ENCODE peak calls at places on chromosome 4, in ten cellular contexts. C, X, P, F, D, E, S, M, Q and K are unnamed samples.
A peak's percentile ranks its signal among the peaks of the same experiment; 100 is the strongest.

GRCh38 chr4:186606593-186606992 is 51.2 kb upstream of the MTNR1A start:
- DNase-seq in C (peak; percentile 27), X (peak; percentile 89), P (no peak), F (no peak), D (no peak), E (no peak), S (peak; percentile 59), M (no peak), Q (no peak), K (no peak)

GRCh38 chr4:153564630-153565525 is 98.7 kb downstream of the TMEM131L start:
- DNase-seq in C (no peak), X (peak; percentile 48), P (peak; percentile 53), F (no peak), D (peak; percentile 48), E (no peak), S (peak; percentile 25), M (no peak), Q (no peak), K (no peak)

GRCh38 chr4:153530284-153530995 is 64.3 kb downstream of the TMEM131L start:
- DNase-seq in C (no peak), X (no peak), P (peak; percentile 86), F (no peak), D (no peak), E (no peak), S (no peak), M (no peak), Q (no peak), K (no peak)

GRCh38 chr4:166049036-166049435 is 176.0 kb downstream of the TLL1 start:
- DNase-seq in C (no peak), X (no peak), P (no peak), F (no peak), D (no peak), E (no peak), S (no peak), M (no peak), Q (no peak), K (no peak)

GRCh38 chr4:4919926-4920325 is 60.5 kb downstream of the MSX1 start:
- DNase-seq in C (no peak), X (no peak), P (no peak), F (no peak), D (no peak), E (no peak), S (no peak), M (peak; percentile 3), Q (no peak), K (no peak)

GRCh38 chr4:82661601-82662000 is 99.8 kb upstream of the TMEM150C start:
- DNase-seq in C (no peak), X (no peak), P (no peak), F (no peak), D (no peak), E (no peak), S (no peak), M (no peak), Q (no peak), K (no peak)

GRCh38 chr4:119041951-119042560 is 93.6 kb upstream of the MYOZ2 start:
- DNase-seq in C (peak; percentile 79), X (peak; percentile 84), P (no peak), F (no peak), D (no peak), E (peak; percentile 53), S (peak; percentile 92), M (no peak), Q (peak; percentile 7), K (peak; percentile 63)

GRCh38 chr4:114217150-114217817 is 237.8 kb upstream of the ARSJ start:
- DNase-seq in C (no peak), X (no peak), P (no peak), F (no peak), D (no peak), E (no peak), S (no peak), M (no peak), Q (no peak), K (no peak)

GRCh38 chr4:158314756-158315487 is 104.6 kb downstream of the TMEM144 start:
- DNase-seq in C (peak; percentile 97), X (peak; percentile 91), P (no peak), F (no peak), D (no peak), E (no peak), S (peak; percentile 98), M (peak; percentile 98), Q (no peak), K (no peak)

GRCh38 chr4:18593297-18594002 is 571.9 kb upstream of the LCORL start:
- DNase-seq in C (peak; percentile 78), X (peak; percentile 76), P (no peak), F (no peak), D (peak; percentile 29), E (peak; percentile 60), S (peak; percentile 88), M (peak; percentile 13), Q (peak; percentile 4), K (peak; percentile 57)

GRCh38 chr4:24651266-24651665 is 66.9 kb upstream of the DHX15 start:
- DNase-seq in C (no peak), X (no peak), P (no peak), F (no peak), D (no peak), E (no peak), S (no peak), M (no peak), Q (no peak), K (no peak)

GRCh38 chr4:10082047-10082446 is 34.6 kb downstream of the WDR1 start:
- DNase-seq in C (no peak), X (no peak), P (no peak), F (peak; percentile 60), D (no peak), E (no peak), S (no peak), M (no peak), Q (no peak), K (no peak)

DNA sequence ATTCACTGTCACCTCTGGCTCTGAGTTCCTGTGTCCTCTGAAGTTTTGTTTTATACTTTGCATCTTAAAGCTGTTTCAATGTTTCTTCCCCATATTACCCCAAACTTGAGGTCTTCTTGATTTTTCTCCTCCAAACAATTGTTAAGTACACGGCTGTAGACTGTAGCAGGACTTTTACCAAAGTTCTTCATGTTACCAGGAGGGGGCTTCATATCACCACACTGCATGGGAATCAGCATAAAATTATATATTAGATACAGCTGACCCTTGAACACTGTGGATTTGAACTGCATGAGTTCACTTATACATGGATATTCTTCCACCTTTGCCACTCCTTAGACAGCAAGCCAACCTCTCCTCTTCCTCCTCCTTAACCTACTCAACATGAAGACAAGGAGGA is 56.6 kb downstream of the SPATA18 start:
- DNase-seq in C (no peak), X (no peak), P (no peak), F (no peak), D (no peak), E (no peak), S (peak; percentile 11), M (no peak), Q (no peak), K (no peak)
- TF ChIP-seq CTCF in C (peak; percentile 2), X (no peak), P (no peak), F (no peak), D (no peak), E (no peak), S (peak; percentile 31), M (no peak), Q (no peak), K (peak; percentile 20)

GRCh38 chr4:108181704-108182103 is 13.0 kb upstream of the LEF1 start:
- DNase-seq in C (no peak), X (no peak), P (no peak), F (no peak), D (no peak), E (no peak), S (no peak), M (no peak), Q (no peak), K (no peak)
- TF ChIP-seq CTCF in C (no peak), X (peak; percentile 7), P (no peak), F (no peak), D (no peak), E (no peak), S (peak; percentile 3), M (no peak), Q (peak; percentile 26), K (no peak)

GRCh38 chr4:170138580-170139194 is 48.9 kb upstream of the AADAT start:
- DNase-seq in C (peak; percentile 72), X (peak; percentile 67), P (no peak), F (no peak), D (peak; percentile 67), E (peak; percentile 62), S (peak; percentile 88), M (peak; percentile 8), Q (peak; percentile 33), K (peak; percentile 82)
- TF ChIP-seq CTCF in C (peak; percentile 80), X (peak; percentile 85), P (peak; percentile 80), F (peak; percentile 69), D (peak; percentile 23), E (peak; percentile 68), S (peak; percentile 88), M (peak; percentile 83), Q (peak; percentile 55), K (peak; percentile 82)

GRCh38 chr4:84260495-84260894 is 238.6 kb downstream of the NKX6-1 start:
- DNase-seq in C (no peak), X (no peak), P (no peak), F (no peak), D (no peak), E (no peak), S (no peak), M (no peak), Q (no peak), K (no peak)

GRCh38 chr4:84263415-84263814 is 235.7 kb downstream of the NKX6-1 start:
- DNase-seq in C (no peak), X (no peak), P (no peak), F (no peak), D (no peak), E (no peak), S (no peak), M (no peak), Q (no peak), K (no peak)

GRCh38 chr4:84264652-84265051 is 234.4 kb downstream of the NKX6-1 start:
- DNase-seq in C (no peak), X (no peak), P (no peak), F (no peak), D (no peak), E (no peak), S (no peak), M (no peak), Q (no peak), K (no peak)

GRCh38 chr4:84254537-84254936 is 244.6 kb downstream of the NKX6-1 start:
- DNase-seq in C (no peak), X (no peak), P (no peak), F (no peak), D (no peak), E (no peak), S (no peak), M (no peak), Q (no peak), K (no peak)

DNA sequence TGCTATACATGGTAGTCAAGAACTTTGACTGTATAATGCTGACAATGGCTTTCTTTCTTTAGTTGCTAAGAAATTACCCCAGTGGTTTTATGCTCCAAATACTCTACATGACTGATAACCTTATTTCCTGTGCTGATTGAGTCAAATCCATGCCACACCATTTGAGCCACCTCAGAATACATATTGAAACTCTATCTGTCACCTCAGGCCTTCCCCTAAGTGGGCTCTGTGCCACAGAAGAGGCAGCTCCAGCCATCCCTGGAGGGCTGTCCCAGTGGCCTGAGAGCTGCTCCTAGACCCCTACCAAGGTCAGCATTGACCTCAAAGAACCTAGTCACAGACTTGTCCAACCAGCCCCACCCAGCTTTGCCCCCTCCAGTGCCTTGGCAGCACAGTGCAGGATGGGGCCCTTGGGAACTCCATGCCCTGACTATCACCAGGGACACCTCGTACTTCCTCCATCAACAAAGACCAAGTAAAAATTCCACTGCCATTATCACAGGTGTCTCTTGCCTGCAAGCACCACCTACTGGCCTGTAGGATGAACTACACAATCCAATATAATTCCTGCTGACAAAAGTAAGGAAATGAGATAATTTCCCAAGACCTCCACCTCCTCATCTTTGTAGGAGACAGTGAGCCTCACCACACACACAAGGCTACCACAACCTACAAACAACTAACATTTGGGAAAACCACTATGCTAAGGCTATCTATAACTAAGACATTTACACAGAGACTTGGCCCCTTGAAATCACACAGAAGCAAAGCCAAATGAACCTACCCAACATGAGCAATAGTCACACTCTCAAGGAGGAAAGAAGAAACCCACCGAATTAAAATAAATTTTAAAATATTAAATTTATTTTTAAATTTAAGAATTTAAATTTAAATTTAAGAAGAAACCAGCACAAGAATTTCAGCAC is 239.9 kb downstream of the NKX6-1 start:
- DNase-seq in C (peak; percentile 34), X (peak; percentile 20), P (no peak), F (no peak), D (no peak), E (no peak), S (peak; percentile 53), M (no peak), Q (no peak), K (no peak)
- TF ChIP-seq CTCF in C (peak; percentile 72), X (peak; percentile 70), P (peak; percentile 47), F (no peak), D (no peak), E (peak; percentile 7), S (peak; percentile 81), M (peak; percentile 81), Q (no peak), K (peak; percentile 92)